ENCODE peak calls at places on chromosomes 2 and 18, in four cellular contexts. K is HAP-1; I is activated naive CD4-positive, alpha-beta T cell treated with Interleukin-2 at 50 U/mL for 16 hours; D is tibial artery. S is an unnamed sample.

GRCh38 chr18:79987566-79987965 is 797 bp downstream of the TXNL4A start:
- DNase-seq in D (no peak), I (no peak), K (no peak), S (no peak)

GRCh38 chr2:2104331-2104730 is 226.7 kb downstream of the MYT1L start:
- DNase-seq in I (no peak), D (no peak), K (no peak), S (no peak)

GRCh38 chr18:24811963-24812681 is 351.7 kb downstream of the HRH4 start:
- DNase-seq in K (no peak), D (no peak), I (no peak), S (no peak)

GRCh38 chr18:34212511-34212910 is 12.2 kb downstream of the NOL4 start:
- DNase-seq in D (no peak), K (no peak), I (no peak), S (no peak)

GRCh38 chr18:53534695-53535094 is 689.8 kb downstream of the MBD2 start:
- DNase-seq in D (peak), K (no peak), I (no peak), S (no peak)

GRCh38 chr2:65746919-65747678 is 314.7 kb upstream of the SPRED2 start:
- DNase-seq in K (no peak), D (no peak), I (no peak), S (no peak)

GRCh38 chr2:240921319-240922233 is 15.4 kb downstream of the CROCC2 start:
- DNase-seq in I (no peak), K (peak), D (peak), S (peak)

GRCh38 chr2:224658776-224659175 is 57.4 kb downstream of the CCDC195 start:
- DNase-seq in I (no peak), D (no peak), K (no peak), S (no peak)

GRCh38 chr2:175552902-175553301 is 371.4 kb upstream of the ATP5MC3 start:
- DNase-seq in K (no peak), D (no peak), I (no peak), S (no peak)

GRCh38 chr2:70807102-70807827 is 13.1 kb downstream of the CLEC4F start:
- DNase-seq in K (no peak), D (no peak), I (no peak), S (no peak)

GRCh38 chr2:238973038-238973772 is 125.3 kb downstream of the TWIST2 start:
- DNase-seq in D (no peak), K (no peak), I (no peak), S (no peak)

GRCh38 chr2:96584017-96584416 is 47.5 kb downstream of the ARID5A start:
- DNase-seq in I (no peak), D (no peak), K (no peak), S (no peak)

GRCh38 chr18:72492497-72492896 is 51.6 kb downstream of the CBLN2 start:
- DNase-seq in D (no peak), I (no peak), K (no peak), S (no peak)

GRCh38 chr2:137838255-137839092 is 125.8 kb upstream of the HNMT start:
- DNase-seq in K (peak), I (no peak), D (no peak), S (no peak)

GRCh38 chr2:101106453-101107181 is 44.6 kb downstream of the TBC1D8 start:
- DNase-seq in I (no peak), K (no peak), D (no peak), S (no peak)

GRCh38 chr2:80016166-80016565 is 288.4 kb downstream of the LRRTM1 start:
- DNase-seq in I (no peak), D (no peak), K (no peak), S (no peak)

GRCh38 chr2:110877031-110877827 is 144.9 kb downstream of the ACOXL start:
- DNase-seq in K (no peak), I (no peak), D (no peak), S (no peak)

GRCh38 chr2:200003444-200003843 is 48.1 kb downstream of the MAIP1 start:
- DNase-seq in I (no peak), K (no peak), D (no peak), S (no peak)

GRCh38 chr2:65390134-65390533 is 42.3 kb downstream of the SPRED2 start:
- DNase-seq in D (no peak), K (no peak), I (no peak), S (no peak)

GRCh38 chr2:127721311-127721977 is 20.1 kb downstream of the SFT2D3 start:
- DNase-seq in D (no peak), K (no peak), I (no peak), S (no peak)

GRCh38 chr2:218217366-218218309 is 649 bp downstream of the ARPC2 start:
- DNase-seq in D (peak), K (peak), I (peak), S (peak)

GRCh38 chr2:158142568-158143332 is 41.1 kb downstream of the UPP2 start:
- DNase-seq in I (no peak), K (no peak), D (no peak), S (no peak)

GRCh38 chr18:56382541-56382940 is 255.9 kb downstream of the TXNL1 start:
- DNase-seq in I (no peak), K (no peak), D (no peak), S (no peak)

GRCh38 chr18:12500986-12501385 is 93.3 kb downstream of the PRELID3A start:
- DNase-seq in D (no peak), I (no peak), K (no peak), S (no peak)

GRCh38 chr2:53450885-53451284 is 316.7 kb upstream of the CHAC2 start:
- DNase-seq in D (no peak), I (no peak), K (no peak), S (no peak)

GRCh38 chr2:210370562-210370961 is 55.6 kb upstream of the MYL1 start:
- DNase-seq in D (no peak), I (no peak), K (no peak), S (no peak)

GRCh38 chr2:230134496-230135073 is 65.9 kb upstream of the SLC16A14 start:
- DNase-seq in D (no peak), K (no peak), I (no peak), S (no peak)

GRCh38 chr2:240815761-240816583 is 4.0 kb downstream of the KIF1A start:
- DNase-seq in I (no peak), D (no peak), K (peak), S (peak)

GRCh38 chr18:13423352-13423751 is 204.8 kb downstream of the LDLRAD4 start:
- DNase-seq in I (no peak), D (no peak), K (no peak), S (no peak)

GRCh38 chr18:60062396-60062795 is 162.6 kb downstream of the PMAIP1 start:
- DNase-seq in K (no peak), I (no peak), D (no peak), S (no peak)

GRCh38 chr2:122340246-122340645 is 584.8 kb downstream of the TSN start:
- DNase-seq in K (no peak), I (no peak), D (no peak), S (no peak)